ENCODE peak calls at places on chromosome 5, in eight cellular contexts. One of them, this sample, is unnamed.

GRCh38 chr5:151238303-151238741 is 14.4 kb upstream of the CCDC69 start:
- DNase-seq in A549: no peak
- DNase-seq in germinal center: peak
- DNase-seq in NCI-H82: no peak
- DNase-seq in NCI-H774: no peak
- DNase-seq in heart right ventricle: peak
- DNase-seq in naive thymus-derived CD8-positive, alpha-beta T cell: no peak
- DNase-seq in T-helper 2 cell treated with Interferon-gamma antibody and Interleukin-4, amounts not matched to agents 5 μg/mL and 100 μg/mL, for 36 hours: no peak
- DNase-seq in this sample: no peak

GRCh38 chr5:62340392-62340791 is 34.4 kb downstream of the KIF2A start:
- DNase-seq in A549: peak
- DNase-seq in germinal center: peak
- DNase-seq in NCI-H82: peak
- DNase-seq in NCI-H774: no peak
- DNase-seq in heart right ventricle: no peak
- DNase-seq in naive thymus-derived CD8-positive, alpha-beta T cell: peak
- DNase-seq in T-helper 2 cell treated with Interferon-gamma antibody and Interleukin-4, amounts not matched to agents 5 μg/mL and 100 μg/mL, for 36 hours: no peak
- DNase-seq in this sample: peak

GRCh38 chr5:153043876-153044275 is 446.6 kb upstream of the GRIA1 start:
- DNase-seq in A549: no peak
- DNase-seq in germinal center: no peak
- DNase-seq in NCI-H82: no peak
- DNase-seq in NCI-H774: no peak
- DNase-seq in heart right ventricle: no peak
- DNase-seq in naive thymus-derived CD8-positive, alpha-beta T cell: no peak
- DNase-seq in T-helper 2 cell treated with Interferon-gamma antibody and Interleukin-4, amounts not matched to agents 5 μg/mL and 100 μg/mL, for 36 hours: no peak
- DNase-seq in this sample: no peak

GRCh38 chr5:80481019-80481893 is 6.6 kb upstream of the FAM151B start:
- DNase-seq in A549: peak
- DNase-seq in germinal center: peak
- DNase-seq in NCI-H82: peak
- DNase-seq in NCI-H774: peak
- DNase-seq in heart right ventricle: no peak
- DNase-seq in naive thymus-derived CD8-positive, alpha-beta T cell: peak
- DNase-seq in T-helper 2 cell treated with Interferon-gamma antibody and Interleukin-4, amounts not matched to agents 5 μg/mL and 100 μg/mL, for 36 hours: peak
- DNase-seq in this sample: peak

GRCh38 chr5:122093415-122093814 is 15.4 kb upstream of the LOX start:
- DNase-seq in A549: no peak
- DNase-seq in germinal center: no peak
- DNase-seq in NCI-H82: no peak
- DNase-seq in NCI-H774: no peak
- DNase-seq in heart right ventricle: no peak
- DNase-seq in naive thymus-derived CD8-positive, alpha-beta T cell: no peak
- DNase-seq in T-helper 2 cell treated with Interferon-gamma antibody and Interleukin-4, amounts not matched to agents 5 μg/mL and 100 μg/mL, for 36 hours: no peak
- DNase-seq in this sample: no peak

GRCh38 chr5:158553946-158554336 is 545.8 kb downstream of the EBF1 start:
- DNase-seq in A549: no peak
- DNase-seq in germinal center: no peak
- DNase-seq in NCI-H82: no peak
- DNase-seq in NCI-H774: no peak
- DNase-seq in heart right ventricle: no peak
- DNase-seq in naive thymus-derived CD8-positive, alpha-beta T cell: no peak
- DNase-seq in T-helper 2 cell treated with Interferon-gamma antibody and Interleukin-4, amounts not matched to agents 5 μg/mL and 100 μg/mL, for 36 hours: no peak
- DNase-seq in this sample: no peak

GRCh38 chr5:180682560-180682959 is 33.2 kb upstream of the FLT4 start:
- DNase-seq in A549: no peak
- DNase-seq in germinal center: no peak
- DNase-seq in NCI-H82: no peak
- DNase-seq in NCI-H774: no peak
- DNase-seq in heart right ventricle: no peak
- DNase-seq in naive thymus-derived CD8-positive, alpha-beta T cell: no peak
- DNase-seq in T-helper 2 cell treated with Interferon-gamma antibody and Interleukin-4, amounts not matched to agents 5 μg/mL and 100 μg/mL, for 36 hours: no peak
- DNase-seq in this sample: no peak

GRCh38 chr5:25892251-25892650 is 1146.1 kb downstream of the CDH9 start:
- DNase-seq in A549: no peak
- DNase-seq in germinal center: no peak
- DNase-seq in NCI-H82: no peak
- DNase-seq in NCI-H774: no peak
- DNase-seq in heart right ventricle: no peak
- DNase-seq in naive thymus-derived CD8-positive, alpha-beta T cell: no peak
- DNase-seq in T-helper 2 cell treated with Interferon-gamma antibody and Interleukin-4, amounts not matched to agents 5 μg/mL and 100 μg/mL, for 36 hours: no peak
- DNase-seq in this sample: no peak

GRCh38 chr5:107704686-107705389 is 34.1 kb upstream of the EFNA5 start:
- DNase-seq in A549: no peak
- DNase-seq in germinal center: no peak
- DNase-seq in NCI-H82: peak
- DNase-seq in NCI-H774: no peak
- DNase-seq in heart right ventricle: no peak
- DNase-seq in naive thymus-derived CD8-positive, alpha-beta T cell: no peak
- DNase-seq in T-helper 2 cell treated with Interferon-gamma antibody and Interleukin-4, amounts not matched to agents 5 μg/mL and 100 μg/mL, for 36 hours: no peak
- DNase-seq in this sample: peak

GRCh38 chr5:174318578-174318977 is 273.1 kb downstream of the NSG2 start:
- DNase-seq in A549: no peak
- DNase-seq in germinal center: no peak
- DNase-seq in NCI-H82: no peak
- DNase-seq in NCI-H774: no peak
- DNase-seq in heart right ventricle: no peak
- DNase-seq in naive thymus-derived CD8-positive, alpha-beta T cell: no peak
- DNase-seq in T-helper 2 cell treated with Interferon-gamma antibody and Interleukin-4, amounts not matched to agents 5 μg/mL and 100 μg/mL, for 36 hours: no peak
- DNase-seq in this sample: no peak

GRCh38 chr5:132753135-132753987 is 6.1 kb downstream of the CCNI2 start:
- DNase-seq in A549: peak
- DNase-seq in germinal center: no peak
- DNase-seq in NCI-H82: peak
- DNase-seq in NCI-H774: no peak
- DNase-seq in heart right ventricle: no peak
- DNase-seq in naive thymus-derived CD8-positive, alpha-beta T cell: no peak
- DNase-seq in T-helper 2 cell treated with Interferon-gamma antibody and Interleukin-4, amounts not matched to agents 5 μg/mL and 100 μg/mL, for 36 hours: no peak
- DNase-seq in this sample: peak

GRCh38 chr5:78506296-78507049 is 142.1 kb downstream of the LHFPL2 start:
- DNase-seq in A549: no peak
- DNase-seq in germinal center: no peak
- DNase-seq in NCI-H82: no peak
- DNase-seq in NCI-H774: no peak
- DNase-seq in heart right ventricle: no peak
- DNase-seq in naive thymus-derived CD8-positive, alpha-beta T cell: no peak
- DNase-seq in T-helper 2 cell treated with Interferon-gamma antibody and Interleukin-4, amounts not matched to agents 5 μg/mL and 100 μg/mL, for 36 hours: no peak
- DNase-seq in this sample: no peak

GRCh38 chr5:120465281-120465961 is 1.3 kb downstream of the PRR16 start:
- DNase-seq in A549: no peak
- DNase-seq in germinal center: no peak
- DNase-seq in NCI-H82: peak
- DNase-seq in NCI-H774: no peak
- DNase-seq in heart right ventricle: peak
- DNase-seq in naive thymus-derived CD8-positive, alpha-beta T cell: no peak
- DNase-seq in T-helper 2 cell treated with Interferon-gamma antibody and Interleukin-4, amounts not matched to agents 5 μg/mL and 100 μg/mL, for 36 hours: no peak
- DNase-seq in this sample: peak

This sample was measured in NCI-H69.